ENCODE peak calls at places on chromosome 22, in six cellular contexts. N, B, R, H, K and X are unnamed samples.

GRCh38 chr22:41445171-41446056 is 1.2 kb downstream of the TOB2 start:
- DNase-seq in N (peak), B (peak), R (no peak), H (no peak), K (no peak), X (no peak)

GRCh38 chr22:42673898-42674390 is 24.8 kb upstream of the CYB5R3 start:
- DNase-seq in N (no peak), B (no peak), R (peak), H (peak), K (no peak), X (no peak)

GRCh38 chr22:23220485-23221350 is 40.4 kb downstream of the BCR start:
- DNase-seq in N (peak), B (no peak), R (no peak), H (peak), K (no peak), X (no peak)

GRCh38 chr22:32723632-32724031 is 77.9 kb upstream of the TIMP3 start:
- DNase-seq in N (peak), B (peak), R (no peak), H (peak), K (peak), X (peak)

GRCh38 chr22:25347752-25348102 is 128.3 kb downstream of the CRYBB2 start:
- DNase-seq in N (no peak), B (no peak), R (no peak), H (no peak), K (no peak), X (no peak)

GRCh38 chr22:50473088-50473487 is 1.7 kb downstream of the SBF1 start:
- DNase-seq in N (peak), B (no peak), R (no peak), H (no peak), K (no peak), X (no peak)

GRCh38 chr22:42343551-42344081 is 73.2 kb upstream of the TCF20 start:
- DNase-seq in N (peak), B (no peak), R (no peak), H (no peak), K (no peak), X (no peak)

GRCh38 chr22:38868886-38869381 is 3.1 kb downstream of the CBX6 start:
- DNase-seq in N (peak), B (peak), R (no peak), H (no peak), K (peak), X (peak)

GRCh38 chr22:17774206-17774927 is at the start of gene BID:
- DNase-seq in N (peak), B (no peak), R (no peak), H (no peak), K (peak), X (no peak)

GRCh38 chr22:31488988-31489617 is 539 bp downstream of the EIF4ENIF1 start:
- DNase-seq in N (peak), B (peak), R (no peak), H (no peak), K (peak), X (no peak)

GRCh38 chr22:46067159-46068111 is 82.9 kb upstream of the PPARA start:
- DNase-seq in N (no peak), B (peak), R (no peak), H (no peak), K (no peak), X (no peak)

GRCh38 chr22:49015993-49016908 is 811.4 kb downstream of the BRD1 start:
- DNase-seq in N (no peak), B (peak), R (no peak), H (no peak), K (peak), X (peak)

GRCh38 chr22:31977141-31977781 is 32.9 kb downstream of the YWHAH start:
- DNase-seq in N (peak), B (peak), R (no peak), H (no peak), K (peak), X (peak)

GRCh38 chr22:30305519-30305905 is 16.2 kb upstream of the CASTOR1 start:
- DNase-seq in N (peak), B (peak), R (no peak), H (no peak), K (peak), X (peak)

GRCh38 chr22:50305658-50306566 is 1.5 kb downstream of the PLXNB2 start:
- DNase-seq in N (peak), B (peak), R (peak), H (peak), K (peak), X (peak)

GRCh38 chr22:37492428-37493344 is 6.5 kb upstream of the MFNG start:
- DNase-seq in N (peak), B (no peak), R (no peak), H (peak), K (no peak), X (no peak)

GRCh38 chr22:39724390-39724789 is 153.8 kb downstream of the CACNA1I start:
- DNase-seq in N (no peak), B (no peak), R (no peak), H (no peak), K (no peak), X (no peak)

GRCh38 chr22:45009881-45010531 is at the start of gene PHF21B:
- DNase-seq in N (peak), B (peak), R (no peak), H (no peak), K (peak), X (no peak)

GRCh38 chr22:49673048-49673447 is 154.6 kb downstream of the BRD1 start:
- DNase-seq in N (no peak), B (no peak), R (no peak), H (no peak), K (no peak), X (no peak)

GRCh38 chr22:33347002-33347401 is 288.8 kb upstream of the SYN3 start:
- DNase-seq in N (no peak), B (no peak), R (no peak), H (no peak), K (no peak), X (no peak)

GRCh38 chr22:37454857-37455686 is 27.8 kb upstream of the ELFN2 start:
- DNase-seq in N (no peak), B (no peak), R (peak), H (peak), K (no peak), X (no peak)

GRCh38 chr22:49660794-49661781 is 166.6 kb downstream of the BRD1 start:
- DNase-seq in N (no peak), B (peak), R (no peak), H (no peak), K (peak), X (no peak)

GRCh38 chr22:30270841-30271240 is 4.2 kb upstream of the OSM start:
- DNase-seq in N (no peak), B (no peak), R (no peak), H (peak), K (peak), X (peak)

GRCh38 chr22:22941831-22942510 is 54.4 kb downstream of the IGLL5 start:
- DNase-seq in N (peak), B (no peak), R (no peak), H (no peak), K (peak), X (peak)

GRCh38 chr22:47615051-47615450 is 852.6 kb downstream of the TBC1D22A start:
- DNase-seq in N (no peak), B (no peak), R (no peak), H (no peak), K (no peak), X (no peak)
- TF ChIP-seq CTCF in N (no peak), B (no peak), R (no peak), H (no peak), K (no peak), X (no peak)

GRCh38 chr22:43889366-43890253 is 2.2 kb downstream of the PNPLA5 start:
- DNase-seq in N (no peak), B (no peak), R (no peak), H (no peak), K (no peak), X (no peak)
- TF ChIP-seq CTCF in N (no peak), B (no peak), R (peak), H (no peak), K (no peak), X (no peak)

GRCh38 chr22:28542980-28543621 is 136.5 kb downstream of the TTC28 start:
- DNase-seq in N (no peak), B (no peak), R (no peak), H (no peak), K (no peak), X (no peak)

GRCh38 chr22:28544431-28544868 is 135.2 kb downstream of the TTC28 start:
- DNase-seq in N (no peak), B (no peak), R (no peak), H (no peak), K (no peak), X (no peak)

GRCh38 chr22:28547132-28547842 is 132.4 kb downstream of the TTC28 start:
- DNase-seq in N (no peak), B (no peak), R (no peak), H (peak), K (no peak), X (no peak)

DNA sequence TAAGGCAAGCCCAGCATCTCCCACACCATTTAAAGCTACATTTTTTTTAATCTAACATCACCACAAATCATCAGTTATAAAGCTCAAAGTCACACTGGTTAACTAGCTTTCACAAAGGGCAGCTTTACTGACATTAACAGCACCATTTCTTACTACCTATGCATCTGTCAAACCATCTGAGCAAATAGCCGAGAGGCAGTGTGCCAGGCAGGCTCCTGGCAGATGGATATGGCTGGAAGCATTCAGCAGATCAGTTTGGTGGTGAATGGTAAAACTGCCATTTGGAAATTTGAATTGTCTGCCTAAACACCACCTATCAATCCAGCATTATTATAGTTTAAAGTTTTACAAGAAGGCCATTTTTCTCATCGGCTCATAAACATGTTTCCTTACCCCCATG is 131.2 kb downstream of the TTC28 start:
- DNase-seq in N (no peak), B (no peak), R (no peak), H (no peak), K (no peak), X (no peak)
- TF ChIP-seq CTCF in N (no peak), B (no peak), R (no peak), H (no peak), K (no peak), X (no peak)

GRCh38 chr22:36442506-36443197 is 38.8 kb downstream of the TXN2 start:
- DNase-seq in N (no peak), B (no peak), R (no peak), H (no peak), K (no peak), X (no peak)

GRCh38 chr22:36435516-36436415 is 45.7 kb downstream of the TXN2 start:
- DNase-seq in N (peak), B (no peak), R (no peak), H (no peak), K (no peak), X (no peak)

GRCh38 chr22:36440429-36441002 is 40.9 kb downstream of the TXN2 start:
- DNase-seq in N (no peak), B (no peak), R (no peak), H (no peak), K (no peak), X (no peak)

GRCh38 chr22:36443198-36443770 is 38.2 kb downstream of the TXN2 start:
- DNase-seq in N (no peak), B (no peak), R (no peak), H (peak), K (no peak), X (no peak)

DNA sequence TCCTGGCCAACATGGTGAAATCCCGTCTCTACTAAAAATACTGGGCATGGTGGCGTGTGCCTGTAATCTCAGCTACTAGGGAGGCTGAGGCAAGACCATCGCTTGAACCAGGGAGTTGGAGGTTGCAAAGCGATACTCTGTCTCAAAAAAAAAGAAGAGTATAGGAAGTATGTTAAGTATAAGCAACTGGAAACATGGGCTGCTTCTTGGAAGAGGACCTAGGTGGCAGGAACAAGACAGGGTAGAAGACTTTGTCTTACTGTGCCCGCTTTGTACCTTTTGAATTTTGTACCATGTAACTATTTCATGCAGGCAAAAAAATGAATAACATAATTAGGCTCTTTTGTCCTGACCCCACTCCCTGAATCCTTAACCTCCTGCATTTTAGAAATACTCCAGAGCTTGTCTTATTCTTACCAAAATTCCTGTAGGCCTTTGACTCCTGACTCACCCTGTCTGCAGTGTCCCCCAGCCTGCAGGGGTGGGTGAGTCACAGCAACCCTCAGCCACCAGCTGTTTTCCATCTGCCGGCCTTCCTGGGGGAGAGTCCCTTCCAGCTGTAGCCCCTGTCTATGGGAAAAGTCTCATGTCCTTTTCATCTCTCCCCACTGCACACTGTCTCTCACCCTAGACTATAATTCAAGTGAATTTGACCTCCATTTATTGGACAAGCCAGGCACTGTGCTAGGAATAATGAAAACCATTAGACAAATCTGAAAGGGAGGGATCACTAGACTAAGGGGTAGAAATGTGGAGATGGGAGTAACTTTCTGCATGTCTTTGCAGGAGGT is 41.8 kb downstream of the TXN2 start:
- DNase-seq in N (no peak), B (peak), R (no peak), H (peak), K (peak), X (no peak)
- TF ChIP-seq CTCF in N (no peak), B (no peak), R (no peak), H (no peak), K (no peak), X (no peak)

DNA sequence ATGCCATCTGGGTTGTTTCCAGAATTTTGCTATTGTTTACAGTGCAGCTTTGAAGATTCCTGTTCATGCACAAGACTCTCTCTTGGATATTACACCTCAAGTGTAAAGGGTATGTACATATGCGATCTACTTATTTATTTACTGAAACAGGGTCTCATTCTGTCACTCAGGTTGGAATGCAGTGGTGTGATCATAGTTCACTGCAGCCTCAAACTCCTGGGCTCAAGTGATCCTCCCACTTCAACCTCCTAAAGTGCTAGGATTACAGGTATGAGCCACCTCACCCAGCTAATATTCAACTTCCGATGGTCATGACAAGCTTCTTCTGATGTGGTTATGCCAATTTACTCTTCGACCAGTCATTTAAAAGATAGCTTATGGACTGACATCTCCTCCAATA is 158.1 kb upstream of the PITPNB start:
- DNase-seq in N (no peak), B (no peak), R (no peak), H (no peak), K (no peak), X (no peak)
- TF ChIP-seq CTCF in N (no peak), B (no peak), R (no peak), H (no peak), K (no peak), X (no peak)